ENCODE peak calls at places on chromosomes 16 and 17, in four cellular contexts. N, R, K and Z are unnamed samples.

GRCh38 chr16:9908613-9909012 is 273.6 kb downstream of the GRIN2A start:
- DNase-seq in N (no peak), R (no peak), K (no peak), Z (no peak)

GRCh38 chr17:58960068-58960467 is 146.6 kb downstream of the TRIM37 start:
- DNase-seq in N (no peak), R (peak), K (peak), Z (no peak)

GRCh38 chr16:89360760-89361435 is 129.5 kb downstream of the ANKRD11 start:
- DNase-seq in R (no peak), K (no peak), N (peak), Z (no peak)

GRCh38 chr16:19754644-19755036 is 36.6 kb downstream of the IQCK start:
- DNase-seq in N (no peak), K (no peak), R (no peak), Z (no peak)

GRCh38 chr17:7587420-7587786 is 2.5 kb downstream of the SOX15 start:
- DNase-seq in N (no peak), R (no peak), K (no peak), Z (no peak)

GRCh38 chr16:76194621-76195015 is 82.6 kb upstream of the CNTNAP4 start:
- DNase-seq in R (no peak), N (no peak), K (no peak), Z (no peak)

GRCh38 chr17:61402978-61403845 is 3.6 kb downstream of the TBX2 start:
- DNase-seq in K (no peak), R (no peak), N (no peak), Z (no peak)

GRCh38 chr16:83328936-83329335 is 478.8 kb upstream of the HSBP1 start:
- DNase-seq in K (no peak), R (no peak), N (no peak), Z (no peak)

GRCh38 chr16:85654251-85655115 is 34.3 kb downstream of the GINS2 start:
- DNase-seq in K (no peak), N (no peak), R (no peak), Z (no peak)

GRCh38 chr16:85650864-85651811 is 37.6 kb downstream of the GINS2 start:
- DNase-seq in K (no peak), N (no peak), R (no peak), Z (no peak)

GRCh38 chr16:85651822-85652430 is 36.8 kb downstream of the GINS2 start:
- DNase-seq in N (no peak), R (no peak), K (no peak), Z (no peak)

GRCh38 chr16:85653226-85653917 is 35.4 kb downstream of the GINS2 start:
- DNase-seq in N (no peak), K (no peak), R (no peak), Z (no peak)

DNA sequence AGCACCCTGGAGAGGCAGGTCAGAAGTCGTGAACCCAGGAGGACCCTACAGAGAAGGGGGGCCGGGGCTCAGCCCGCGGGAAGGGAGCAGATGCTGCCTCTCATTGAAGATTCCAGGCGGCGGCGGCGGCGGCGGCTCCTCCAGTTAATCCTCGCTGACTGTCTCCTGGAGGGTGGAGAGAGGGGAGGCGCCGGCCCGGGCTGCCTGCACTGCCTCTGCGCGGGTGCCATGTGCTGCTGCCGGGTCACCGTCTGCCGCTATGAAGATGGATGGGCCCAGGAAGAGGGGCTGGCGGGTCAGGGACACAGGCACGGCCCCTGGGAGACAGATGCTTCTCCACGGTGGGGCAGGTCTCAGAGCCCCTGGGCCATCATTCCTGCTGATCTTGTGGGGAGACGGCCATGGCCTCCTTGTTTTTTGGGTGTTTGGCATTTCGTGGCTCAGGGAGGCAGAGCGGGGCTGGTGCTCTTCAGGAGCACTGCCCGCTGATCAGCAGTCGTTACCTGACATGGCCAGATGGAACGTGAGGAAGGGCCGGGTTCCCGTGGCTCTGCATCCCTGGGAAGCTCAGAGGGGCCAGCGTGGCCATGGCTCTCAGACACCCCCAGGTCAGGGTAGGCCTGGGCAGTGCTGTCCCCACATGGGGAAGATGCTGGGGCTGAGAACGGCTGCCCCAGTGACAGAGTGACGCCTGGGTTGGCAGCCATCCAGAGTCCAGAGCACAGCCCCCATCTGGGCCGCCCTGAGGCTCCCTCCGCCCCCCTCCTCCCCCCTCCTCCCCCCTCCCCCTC is 36.1 kb downstream of the GINS2 start:
- DNase-seq in K (peak), R (no peak), N (no peak), Z (no peak)
- TF ChIP-seq ATF3 in K (no peak), R (no peak), N (no peak), Z (no peak)

DNA sequence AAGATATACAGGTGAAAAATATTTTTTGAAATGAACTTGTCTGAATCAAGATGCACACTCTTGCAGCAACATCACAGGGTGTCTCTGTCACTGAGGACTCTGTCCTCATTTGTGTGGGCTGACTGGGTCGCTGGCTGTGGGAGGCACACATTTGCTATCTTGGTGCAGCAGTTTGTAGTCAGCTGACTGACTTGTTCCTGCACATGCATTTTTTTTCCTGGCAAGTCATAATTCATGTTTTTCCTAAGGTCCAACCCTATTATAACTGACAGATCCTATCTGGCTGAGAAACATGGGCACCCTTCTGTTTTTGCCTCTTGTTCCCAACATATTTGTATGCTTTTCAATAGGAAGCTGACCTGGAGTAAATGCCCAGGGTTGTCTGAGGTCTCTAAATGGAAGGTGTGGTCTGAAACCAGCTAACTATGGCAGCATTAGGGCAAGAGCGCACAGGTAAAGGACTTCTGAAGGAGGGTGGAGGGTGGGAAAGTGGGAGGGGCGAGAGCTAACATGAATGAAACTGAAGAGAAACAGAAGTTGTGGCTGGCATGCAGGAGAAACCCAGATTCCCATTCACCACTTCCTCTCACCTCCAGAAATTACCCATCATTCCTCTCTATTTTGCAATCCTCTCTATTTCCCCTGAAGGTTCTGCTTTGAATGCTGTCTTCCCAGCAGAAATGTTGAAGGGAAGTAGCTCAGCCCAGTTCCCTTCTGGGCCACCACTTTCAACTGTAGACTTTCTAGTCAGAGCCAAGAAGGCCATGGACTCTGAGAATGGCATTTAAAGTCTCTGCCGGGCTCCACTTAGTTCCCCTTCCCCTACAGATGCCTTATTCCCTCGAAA is 166.1 kb downstream of the PRKCA start:
- DNase-seq in K (peak), N (peak), R (no peak), Z (no peak)
- TF ChIP-seq POLR2A in K (no peak), N (no peak), R (no peak), Z (no peak)

GRCh38 chr17:40442392-40443195 is 656 bp upstream of the IGFBP4 start:
- DNase-seq in K (no peak), N (no peak), R (no peak), Z (no peak)
- TF ChIP-seq CTCF in K (no peak), N (no peak), R (no peak), Z (no peak)

DNA sequence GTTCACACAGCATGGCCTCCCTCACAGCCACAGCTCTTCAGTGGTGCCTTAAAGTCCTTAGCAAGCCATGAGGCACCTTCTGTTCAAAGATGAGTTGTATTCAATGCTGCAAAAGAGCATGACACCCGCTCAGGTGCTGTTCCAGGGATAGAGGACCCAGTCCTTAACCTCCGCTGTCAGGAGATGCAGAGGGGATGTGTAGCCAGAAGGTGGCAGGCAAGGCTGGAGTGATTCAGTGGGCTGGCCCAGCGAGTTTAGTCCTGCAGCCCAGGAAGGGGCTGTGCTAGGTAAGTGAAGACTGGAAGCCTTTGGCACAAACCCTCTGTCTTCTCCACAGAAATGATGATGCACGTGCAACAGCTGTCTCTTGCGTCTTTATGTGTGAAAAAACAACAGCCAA is 25.0 kb upstream of the ADAM11 start:
- DNase-seq in K (peak), N (no peak), R (no peak), Z (no peak)
- TF ChIP-seq ATF3 in K (no peak), N (no peak), R (no peak), Z (no peak)

GRCh38 chr16:50550035-50550434 is 1.8 kb downstream of the NKD1 start:
- DNase-seq in K (no peak), N (no peak), R (no peak), Z (no peak)
- TF ChIP-seq POLR2A in K (no peak), N (no peak), R (no peak), Z (no peak)

DNA sequence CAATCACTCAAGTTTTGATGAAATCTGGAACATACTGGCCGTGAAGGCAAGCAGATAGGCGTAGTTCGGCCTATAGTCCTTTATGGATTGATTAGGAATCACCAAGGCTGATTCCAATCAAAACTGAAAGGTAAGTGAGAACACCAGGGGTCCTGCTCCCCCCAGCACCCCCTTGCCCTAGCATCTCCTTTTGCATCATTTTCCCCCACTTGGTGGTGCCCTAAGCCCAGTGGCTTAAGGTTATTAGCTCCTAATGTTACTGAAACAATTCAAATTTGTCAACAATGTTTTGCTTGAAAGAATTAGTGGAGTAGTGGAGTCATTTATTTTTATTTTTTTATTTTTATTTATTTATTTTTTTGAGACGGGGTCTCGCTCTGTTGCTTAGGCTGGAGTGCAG is 4.9 kb downstream of the SLFN14 start:
- DNase-seq in N (no peak), R (no peak), K (no peak), Z (no peak)
- TF ChIP-seq CTCF in N (peak), R (peak), K (peak), Z (peak)

GRCh38 chr16:81495321-81496234 is 51.0 kb downstream of the CMIP start:
- DNase-seq in N (no peak), R (no peak), K (no peak), Z (no peak)
- TF ChIP-seq ATF3 in N (no peak), R (no peak), K (no peak), Z (no peak)

GRCh38 chr17:82022310-82022980 is at the start of gene CENPX:
- DNase-seq in K (no peak), N (no peak), R (no peak), Z (no peak)
- TF ChIP-seq POLR2A in K (no peak), N (peak), R (peak), Z (peak)

GRCh38 chr16:67278773-67279295 is 498 bp upstream of the PLEKHG4 start:
- DNase-seq in N (no peak), R (no peak), K (no peak), Z (no peak)
- TF ChIP-seq CTCF in N (peak), R (peak), K (peak), Z (peak)